ENCODE peak calls at places on chromosomes 16 and 17, in six cellular contexts. R is GM12878, B is stomach, S is HCT116, Y is tibial nerve, D is heart left ventricle. F is an unnamed sample.

GRCh38 chr17:28334666-28335200 is 539 bp downstream of the IFT20 start:
- DNase-seq in R (no peak), B (no peak), S (no peak), Y (no peak), D (no peak), F (peak; percentile 58)

GRCh38 chr17:47414612-47415011 is 90.9 kb downstream of the EFCAB13 start:
- DNase-seq in R (no peak), B (no peak), S (no peak), Y (no peak), D (no peak), F (no peak)

GRCh38 chr17:29640413-29640812 is 17.7 kb upstream of the CORO6 start:
- DNase-seq in R (no peak), B (no peak), S (no peak), Y (no peak), D (no peak), F (no peak)

GRCh38 chr16:53099318-53100130 is 44.7 kb downstream of the CHD9 start:
- DNase-seq in R (peak; percentile 68), B (peak; percentile 91), S (peak; percentile 78), Y (peak; percentile 70), D (peak; percentile 93), F (peak; percentile 78)

GRCh38 chr16:87297918-87298631 is 19.1 kb downstream of the C16orf95 start:
- DNase-seq in R (no peak), B (no peak), S (no peak), Y (peak; percentile 30), D (no peak), F (peak; percentile 65)

GRCh38 chr17:19357351-19358140 is 5.0 kb downstream of the B9D1 start:
- DNase-seq in R (no peak), B (no peak), S (no peak), Y (no peak), D (peak; percentile 10), F (no peak)

GRCh38 chr16:50360033-50360778 is 8.6 kb downstream of the BRD7 start:
- DNase-seq in R (no peak), B (peak; percentile 49), S (no peak), Y (no peak), D (no peak), F (no peak)

GRCh38 chr17:17809527-17810373 is 27.0 kb downstream of the SREBF1 start:
- DNase-seq in R (no peak), B (no peak), S (no peak), Y (peak; percentile 36), D (no peak), F (no peak)

GRCh38 chr16:67548265-67549126 is 13.8 kb upstream of the CTCF start:
- DNase-seq in R (no peak), B (no peak), S (no peak), Y (no peak), D (no peak), F (no peak)

GRCh38 chr17:4895676-4896331 is 3.5 kb upstream of the C17orf107 start:
- DNase-seq in R (no peak), B (no peak), S (no peak), Y (no peak), D (no peak), F (peak; percentile 17)

GRCh38 chr17:951388-952132 is 28.0 kb downstream of the NXN start:
- DNase-seq in R (no peak), B (no peak), S (no peak), Y (no peak), D (no peak), F (no peak)

GRCh38 chr16:64545769-64546168 is 576.1 kb downstream of the CDH11 start:
- DNase-seq in R (no peak), B (no peak), S (no peak), Y (no peak), D (no peak), F (no peak)

GRCh38 chr17:15298176-15298575 is 33.0 kb upstream of the PMP22 start:
- DNase-seq in R (no peak), B (no peak), S (no peak), Y (no peak), D (no peak), F (no peak)

GRCh38 chr17:27986805-27987684 is 55.4 kb upstream of the NLK start:
- DNase-seq in R (no peak), B (no peak), S (no peak), Y (no peak), D (no peak), F (peak; percentile 95)

GRCh38 chr17:7138800-7139381 is 24.3 kb upstream of the ASGR2 start:
- DNase-seq in R (no peak), B (no peak), S (no peak), Y (no peak), D (no peak), F (no peak)

GRCh38 chr17:42387663-42388380 is 420 bp downstream of the STAT3 start:
- DNase-seq in R (no peak), B (peak; percentile 65), S (no peak), Y (no peak), D (no peak), F (peak; percentile 53)
- TF ChIP-seq POLR2A in R (no peak), B (no peak), S (no peak), Y (no peak), D (peak; percentile 83), F (no peak)

GRCh38 chr16:75343311-75343710 is 90.0 kb downstream of the CFDP1 start:
- DNase-seq in R (no peak), B (no peak), S (no peak), Y (no peak), D (no peak), F (no peak)

GRCh38 chr16:75340715-75341500 is 89.5 kb upstream of the BCAR1 start:
- DNase-seq in R (no peak), B (no peak), S (no peak), Y (no peak), D (no peak), F (no peak)

GRCh38 chr16:75345711-75346110 is 87.6 kb downstream of the CFDP1 start:
- DNase-seq in R (no peak), B (no peak), S (no peak), Y (no peak), D (no peak), F (no peak)

GRCh38 chr16:75337430-75337829 is 86.0 kb upstream of the BCAR1 start:
- DNase-seq in R (no peak), B (no peak), S (no peak), Y (no peak), D (no peak), F (no peak)

GRCh38 chr16:75341934-75342811 is 90.7 kb upstream of the BCAR1 start:
- DNase-seq in R (no peak), B (no peak), S (no peak), Y (no peak), D (no peak), F (no peak)
- TF ChIP-seq POLR2A in R (no peak), B (no peak), S (no peak), Y (no peak), D (no peak), F (no peak)

DNA sequence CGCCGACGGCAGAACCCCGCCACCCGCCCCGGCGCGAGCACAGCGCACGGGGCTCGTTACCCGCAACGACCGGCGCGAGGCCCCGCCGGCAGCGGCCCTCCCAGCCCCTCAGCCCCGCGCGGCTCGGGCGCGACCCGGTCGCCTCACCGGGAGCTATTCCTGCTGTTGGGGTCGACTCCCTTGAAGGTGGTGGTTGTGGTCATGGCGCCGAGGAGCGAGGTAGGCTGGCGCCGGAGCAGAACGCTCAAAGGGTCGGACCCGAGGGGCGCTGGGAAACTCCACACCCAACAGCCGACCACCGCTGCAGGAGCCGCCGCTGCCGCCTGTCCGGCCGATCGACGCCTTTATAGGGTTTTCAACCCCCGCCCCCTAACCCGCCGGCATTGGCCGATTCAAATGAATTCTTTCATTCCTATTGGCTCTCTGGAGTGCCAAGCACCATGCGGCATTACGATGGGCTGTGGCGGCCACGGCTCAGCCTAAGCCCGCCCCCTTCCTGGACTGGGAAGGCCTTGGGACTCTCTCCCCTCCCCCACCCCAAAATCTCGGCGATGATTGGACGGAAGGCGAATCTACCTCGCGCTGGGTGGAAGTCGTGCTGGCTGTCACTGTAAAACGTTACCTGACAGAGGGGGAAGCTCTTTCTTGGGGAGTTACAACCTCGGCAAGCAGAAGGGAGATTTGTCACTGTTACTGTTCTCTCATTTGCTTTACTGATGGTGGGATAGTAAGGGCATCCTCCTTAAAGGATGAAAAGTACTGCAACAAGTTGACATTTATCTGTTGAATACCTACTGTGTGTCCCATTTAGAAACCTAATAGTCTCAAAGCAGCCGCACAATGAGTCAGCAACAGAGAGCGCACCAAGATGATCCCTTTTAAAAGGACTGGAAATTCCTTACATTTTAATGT is at the start of gene JPT1:
- DNase-seq in R (peak; percentile 97), B (peak; percentile 99), S (peak; percentile 100), Y (peak; percentile 97), D (peak; percentile 98), F (peak; percentile 98)
- TF ChIP-seq POLR2A in R (peak; percentile 99), B (peak; percentile 98), S (peak; percentile 100), Y (peak; percentile 98), D (peak; percentile 87), F (peak; percentile 98)

GRCh38 chr17:31834448-31834847 is 24.6 kb downstream of the COPRS start:
- DNase-seq in R (peak; percentile 46), B (no peak), S (no peak), Y (no peak), D (no peak), F (no peak)

GRCh38 chr17:31829649-31830048 is 29.4 kb downstream of the COPRS start:
- DNase-seq in R (no peak), B (no peak), S (no peak), Y (no peak), D (no peak), F (no peak)

GRCh38 chr17:31835984-31836383 is 23.1 kb downstream of the COPRS start:
- DNase-seq in R (no peak), B (no peak), S (no peak), Y (no peak), D (no peak), F (no peak)

GRCh38 chr17:31832748-31833147 is 26.3 kb downstream of the COPRS start:
- DNase-seq in R (no peak), B (no peak), S (no peak), Y (no peak), D (no peak), F (no peak)

DNA sequence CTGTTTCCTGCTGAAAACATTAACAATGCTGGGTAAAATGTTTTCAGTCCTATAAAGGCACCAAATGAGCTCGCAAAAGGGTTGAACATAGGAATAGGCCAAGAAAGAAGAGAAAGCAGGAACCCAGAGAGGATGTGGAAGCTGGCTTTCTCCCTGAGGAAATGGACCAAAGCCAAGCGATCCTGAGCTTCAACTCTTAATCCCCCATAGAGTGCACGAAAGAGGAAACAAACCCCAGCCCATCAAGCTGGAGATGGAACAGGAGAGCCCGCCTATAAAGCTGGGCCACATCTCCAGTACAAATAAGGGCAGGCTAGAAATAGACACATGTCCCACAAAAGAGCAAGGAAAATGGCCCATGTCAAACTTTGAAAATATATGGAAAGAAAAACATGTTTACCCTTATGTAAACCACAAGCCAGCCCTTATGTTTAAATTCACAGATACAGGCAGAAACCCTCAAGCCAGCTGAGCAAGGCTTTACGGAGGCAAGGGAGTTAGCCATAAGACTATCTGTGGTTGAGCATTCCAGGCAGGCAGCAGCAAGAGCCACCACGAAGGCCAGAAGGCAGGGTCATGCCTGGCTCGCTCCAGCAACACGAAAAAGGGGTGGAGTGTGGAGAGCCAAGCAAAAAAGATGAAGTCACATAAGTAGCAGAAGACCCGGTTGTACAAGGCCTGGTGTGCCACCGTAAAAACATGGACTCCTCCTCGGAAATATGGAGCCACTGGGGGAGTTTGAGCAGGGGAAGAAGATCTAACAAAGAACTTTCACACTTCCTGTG is 27.9 kb downstream of the COPRS start:
- DNase-seq in R (no peak), B (no peak), S (no peak), Y (no peak), D (no peak), F (no peak)
- TF ChIP-seq POLR2A in R (no peak), B (no peak), S (no peak), Y (no peak), D (no peak), F (no peak)